ENCODE peak calls at places on chromosomes 2 and 18, in ten cellular contexts. C, V, N, E, A, S, F, T, Y and W are unnamed samples.

GRCh38 chr18:5941869-5942268 is 46.5 kb upstream of the TMEM200C start:
- DNase-seq in Y (no peak), S (no peak), F (no peak), C (no peak), E (no peak), V (no peak), A (no peak), T (no peak), N (no peak), W (no peak)

GRCh38 chr2:46268196-46268595 is 29.0 kb upstream of the EPAS1 start:
- DNase-seq in V (no peak), S (no peak), C (no peak), N (peak; percentile 45), F (no peak), A (no peak), Y (peak; percentile 68), T (no peak), E (peak; percentile 59), W (no peak)

GRCh38 chr2:70140978-70141753 is 49.7 kb downstream of the C2orf42 start:
- DNase-seq in C (peak; percentile 63), S (peak; percentile 35), F (no peak), A (peak; percentile 26), Y (peak; percentile 25), N (peak; percentile 72), V (no peak), T (no peak), E (peak; percentile 20), W (peak; percentile 80)

GRCh38 chr2:223100061-223100511 is 48.1 kb downstream of the KCNE4 start:
- DNase-seq in N (no peak), T (no peak), S (peak; percentile 78), A (no peak), F (no peak), E (peak; percentile 87), C (no peak), V (no peak), Y (no peak), W (no peak)

GRCh38 chr2:85578243-85579180 is 1.1 kb downstream of the VAMP8 start:
- DNase-seq in A (no peak), T (no peak), V (no peak), F (peak; percentile 64), S (no peak), Y (no peak), C (no peak), E (no peak), N (peak; percentile 58), W (no peak)

GRCh38 chr18:58861353-58861752 is 3.3 kb upstream of the ZNF532 start:
- DNase-seq in V (no peak), Y (no peak), N (no peak), E (no peak), C (no peak), F (no peak), A (no peak), T (no peak), S (no peak), W (no peak)

GRCh38 chr2:201139836-201140599 is 24.1 kb downstream of the CFLAR start:
- DNase-seq in A (no peak), F (no peak), S (no peak), N (no peak), T (no peak), C (no peak), Y (no peak), V (no peak), E (no peak), W (no peak)

GRCh38 chr2:120486946-120487345 is 141.0 kb downstream of the INHBB start:
- DNase-seq in V (no peak), Y (no peak), A (no peak), C (no peak), S (peak; percentile 19), N (no peak), E (no peak), T (no peak), F (no peak), W (no peak)

GRCh38 chr18:49243391-49243790 is 217.1 kb downstream of the DYM start:
- DNase-seq in T (no peak), A (no peak), S (no peak), F (no peak), Y (no peak), V (no peak), N (no peak), E (no peak), C (no peak), W (no peak)

GRCh38 chr2:186533717-186534116 is 47.7 kb downstream of the ZC3H15 start:
- DNase-seq in A (no peak), F (no peak), S (peak; percentile 14), N (no peak), E (no peak), Y (peak; percentile 31), V (no peak), C (no peak), T (no peak), W (no peak)

GRCh38 chr2:217434183-217434620 is 568.6 kb downstream of the TNS1 start:
- DNase-seq in C (peak; percentile 22), Y (peak; percentile 86), N (peak; percentile 85), S (peak; percentile 95), E (peak; percentile 98), A (no peak), V (peak; percentile 77), F (no peak), T (peak; percentile 73), W (peak; percentile 87)

GRCh38 chr2:159124931-159125467 is 156.6 kb downstream of the TANC1 start:
- DNase-seq in C (no peak), T (no peak), Y (peak; percentile 74), S (peak; percentile 51), A (no peak), E (no peak), F (no peak), N (no peak), V (no peak), W (no peak)

GRCh38 chr2:153819501-153819900 is 52.2 kb upstream of the GALNT13 start:
- DNase-seq in F (no peak), Y (no peak), E (no peak), C (no peak), V (no peak), T (no peak), N (no peak), A (no peak), S (no peak), W (no peak)

GRCh38 chr18:13425357-13426095 is 207.0 kb downstream of the LDLRAD4 start:
- DNase-seq in C (no peak), V (no peak), A (no peak), N (no peak), S (no peak), E (no peak), T (no peak), Y (no peak), F (no peak), W (peak; percentile 70)

GRCh38 chr2:160282063-160282580 is 82.0 kb upstream of the ITGB6 start:
- DNase-seq in C (no peak), A (no peak), N (no peak), F (no peak), T (no peak), E (peak; percentile 64), V (no peak), Y (no peak), S (peak; percentile 59), W (no peak)

GRCh38 chr2:225697936-225698335 is 298.4 kb downstream of the NYAP2 start:
- DNase-seq in F (no peak), V (no peak), S (no peak), Y (no peak), A (no peak), N (no peak), E (no peak), C (no peak), T (no peak), W (no peak)

GRCh38 chr18:32095156-32095555 is 3.5 kb downstream of the RNF138 start:
- DNase-seq in V (no peak), F (no peak), Y (no peak), E (no peak), A (no peak), N (no peak), C (no peak), S (no peak), T (no peak), W (no peak)

GRCh38 chr2:151525872-151526271 is 116.2 kb downstream of the RIF1 start:
- DNase-seq in C (no peak), S (no peak), V (no peak), E (peak; percentile 1), T (no peak), N (no peak), F (no peak), Y (no peak), A (no peak), W (no peak)

GRCh38 chr18:38427234-38427633 is 861.6 kb upstream of the CELF4 start:
- DNase-seq in C (no peak), N (no peak), F (peak; percentile 26), Y (no peak), A (no peak), V (no peak), E (no peak), S (no peak), T (no peak), W (no peak)

GRCh38 chr2:6917071-6917760 is at the start of gene RNF144A:
- DNase-seq in E (peak; percentile 67), A (peak; percentile 36), T (peak; percentile 44), S (peak; percentile 40), V (peak; percentile 85), F (peak; percentile 35), N (peak; percentile 95), C (peak; percentile 78), Y (peak; percentile 40), W (no peak)

GRCh38 chr2:127618551-127618950 is 27.4 kb upstream of the GPR17 start:
- DNase-seq in N (no peak), F (no peak), S (no peak), E (no peak), A (no peak), V (no peak), T (no peak), C (no peak), Y (no peak), W (no peak)